ENCODE peak calls at places on chromosomes 1 and 21, in four cellular contexts. A is fibroblast of lung, Y is BJ, G is progenitor cell of endocrine pancreas. S is an unnamed sample.

GRCh38 chr21:33552093-33552998 is 9.5 kb downstream of the SON start:
- DNase-seq in G (no peak), A (no peak), Y (no peak), S (no peak)

GRCh38 chr21:29904359-29905282 is 35.2 kb downstream of the GRIK1 start:
- DNase-seq in A (peak), G (no peak), Y (no peak), S (no peak)

GRCh38 chr1:169462385-169462784 is 23.4 kb downstream of the SLC19A2 start:
- DNase-seq in G (no peak), Y (no peak), A (no peak), S (no peak)

GRCh38 chr1:74344396-74344795 is 109.2 kb downstream of the TNNI3K start:
- DNase-seq in A (no peak), Y (no peak), G (no peak), S (no peak)

GRCh38 chr1:15757575-15758401 is 807 bp upstream of the FBLIM1 start:
- DNase-seq in Y (no peak), A (peak), G (no peak), S (peak)

GRCh38 chr1:223531742-223532341 is 133.7 kb downstream of the CAPN8 start:
- DNase-seq in A (peak), Y (no peak), G (peak), S (peak)

GRCh38 chr1:247452447-247453039 is 5.4 kb downstream of the OR2B11 start:
- DNase-seq in Y (no peak), G (no peak), A (no peak), S (no peak)

GRCh38 chr1:219367496-219367895 is 193.8 kb downstream of the LYPLAL1 start:
- DNase-seq in G (no peak), Y (no peak), A (no peak), S (no peak)

GRCh38 chr21:20875741-20876140 is 122.5 kb upstream of the NCAM2 start:
- DNase-seq in G (no peak), A (no peak), Y (no peak), S (no peak)

GRCh38 chr1:99887890-99888289 is 37.7 kb downstream of the AGL start:
- DNase-seq in G (no peak), A (no peak), Y (no peak), S (no peak)

GRCh38 chr1:230271396-230272035 is 154.6 kb downstream of the PGBD5 start:
- DNase-seq in A (no peak), Y (no peak), G (no peak), S (no peak)

GRCh38 chr1:56819393-56819899 is at the start of gene FYB2:
- DNase-seq in G (no peak), A (no peak), Y (no peak), S (no peak)

GRCh38 chr1:110605446-110605845 is 712 bp downstream of the KCNA2 start:
- DNase-seq in A (no peak), G (no peak), Y (no peak), S (no peak)

GRCh38 chr1:110605901-110606783 is at the start of gene KCNA2:
- DNase-seq in Y (no peak), G (peak), A (peak), S (no peak)

GRCh38 chr1:110608247-110608646 is 2.1 kb upstream of the KCNA2 start:
- DNase-seq in Y (no peak), A (no peak), G (no peak), S (no peak)

GRCh38 chr1:110607663-110608230 is 1.6 kb upstream of the KCNA2 start:
- DNase-seq in A (no peak), G (no peak), Y (no peak), S (no peak)

DNA sequence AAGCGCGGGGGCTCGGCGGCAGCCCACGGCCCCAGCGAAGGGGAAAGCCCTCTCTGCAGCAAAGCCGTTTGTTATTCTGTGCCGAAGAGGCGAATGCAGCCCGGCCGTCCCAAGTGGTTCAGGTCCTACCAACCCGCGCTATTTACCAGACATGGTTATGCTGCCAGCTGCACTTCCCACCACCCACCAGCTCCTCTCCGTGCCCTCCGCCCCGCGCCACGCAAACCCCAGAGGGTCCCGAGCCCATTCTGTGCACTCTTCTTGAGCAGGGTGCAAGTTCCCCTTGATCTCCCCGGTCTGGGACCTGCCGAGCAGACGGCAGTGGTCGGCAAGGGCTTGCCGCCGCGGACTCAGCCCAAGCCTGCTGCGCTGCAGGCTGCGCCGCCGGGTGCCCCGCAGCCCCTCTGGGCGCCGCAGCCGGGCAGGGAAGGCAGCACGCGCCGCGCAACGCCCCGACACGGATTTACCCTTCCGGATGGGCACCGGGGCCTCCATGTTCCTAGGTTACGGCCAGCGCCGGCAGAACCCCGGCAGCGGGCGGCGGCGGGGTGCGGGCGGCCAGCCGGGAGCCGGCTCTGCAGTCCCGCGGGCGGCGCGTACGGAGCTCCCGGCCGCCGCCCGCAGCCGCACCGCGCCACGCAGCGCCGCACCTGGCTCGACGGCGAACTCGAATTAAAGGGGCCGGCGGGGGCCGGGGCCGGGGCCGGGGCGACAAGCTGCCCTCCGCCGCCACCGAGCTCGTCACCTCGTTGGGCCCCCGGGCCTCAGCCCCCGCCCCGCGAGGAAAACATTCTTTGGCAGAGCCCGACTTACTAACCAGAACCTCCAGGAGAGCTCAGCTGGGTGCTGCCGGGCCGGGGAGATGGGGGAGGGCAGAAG is 865 bp upstream of the KCNA2 start:
- DNase-seq in A (peak), Y (no peak), G (no peak), S (no peak)
- TF ChIP-seq CTCF in A (no peak), Y (no peak), G (no peak), S (no peak)

DNA sequence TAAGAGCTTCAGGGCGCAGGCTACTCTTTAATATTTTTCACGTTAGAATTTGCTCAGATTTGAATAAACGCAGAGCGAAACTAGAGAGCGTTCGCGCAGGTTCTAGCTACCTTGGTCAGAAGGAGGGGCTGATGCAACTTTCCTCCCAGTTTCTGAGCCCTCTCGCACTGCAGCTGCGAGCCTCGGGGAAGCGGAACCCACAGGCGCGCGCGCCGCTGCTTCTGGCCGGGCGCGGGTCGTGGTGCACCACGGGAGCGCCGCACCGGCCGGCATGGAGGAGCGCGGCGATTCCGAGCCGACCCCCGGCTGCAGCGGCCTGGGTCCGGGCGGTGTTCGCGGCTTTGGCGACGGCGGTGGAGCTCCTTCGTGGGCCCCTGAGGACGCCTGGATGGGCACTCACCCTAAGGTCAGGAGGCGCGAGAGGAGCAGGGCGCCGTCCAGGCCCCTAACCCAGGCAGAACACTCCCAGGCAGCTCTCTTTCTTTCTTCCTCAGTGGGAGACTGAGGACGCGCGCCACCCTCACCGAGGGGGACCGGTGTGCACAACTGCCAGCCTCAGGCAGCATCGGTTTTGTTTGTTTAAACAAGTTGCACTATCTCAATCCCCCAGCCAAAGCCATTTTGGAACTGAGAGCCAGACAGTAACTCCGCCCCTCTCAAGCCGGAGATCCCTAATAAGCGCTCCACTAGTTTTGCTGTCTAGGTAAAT is at the start of gene TSEN15:
- DNase-seq in A (peak), Y (no peak), G (peak), S (peak)
- TF ChIP-seq CTCF in A (no peak), Y (no peak), G (no peak), S (no peak)

GRCh38 chr1:65623895-65624294 is 168.8 kb upstream of the PDE4B start:
- DNase-seq in A (no peak), G (no peak), Y (no peak), S (no peak)
- TF ChIP-seq CTCF in A (no peak), G (peak), Y (no peak), S (peak)

DNA sequence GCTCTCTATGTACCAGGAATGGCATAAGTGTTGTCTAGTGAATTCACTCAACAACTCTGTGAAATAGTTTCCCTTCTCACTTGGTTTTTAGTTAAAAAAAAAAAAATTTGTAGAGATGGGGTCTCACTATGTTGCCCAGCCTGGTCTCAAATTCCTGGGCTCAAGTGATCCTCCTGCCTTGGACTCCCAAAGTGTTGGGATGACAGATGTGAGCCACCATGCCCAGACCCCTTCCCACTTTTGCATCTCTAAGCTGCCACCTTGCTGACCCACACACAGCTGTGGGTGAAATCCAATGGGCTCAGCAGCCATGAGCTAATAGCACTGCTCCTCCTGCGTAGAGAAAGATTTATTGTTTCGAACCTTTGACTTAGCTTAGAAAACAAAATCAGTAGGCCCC is 33.5 kb downstream of the NEK2 start:
- DNase-seq in A (no peak), Y (no peak), G (no peak), S (no peak)
- TF ChIP-seq CTCF in A (no peak), Y (no peak), G (no peak), S (no peak)

GRCh38 chr1:165162671-165163241 is 193.8 kb downstream of the LMX1A start:
- DNase-seq in A (no peak), Y (no peak), G (peak), S (no peak)
- TF ChIP-seq CTCF in A (no peak), Y (no peak), G (no peak), S (no peak)

GRCh38 chr1:11443043-11443442 is 35.9 kb upstream of the DISP3 start:
- DNase-seq in G (no peak), A (no peak), Y (no peak), S (no peak)
- TF ChIP-seq CTCF in G (no peak), A (no peak), Y (no peak), S (no peak)

GRCh38 chr1:215679231-215679630 is 112.1 kb downstream of the KCTD3 start:
- DNase-seq in Y (no peak), A (no peak), G (no peak), S (no peak)

GRCh38 chr1:215672482-215672881 is 105.4 kb downstream of the KCTD3 start:
- DNase-seq in Y (no peak), G (no peak), A (no peak), S (no peak)

GRCh38 chr1:215682232-215682631 is 115.1 kb downstream of the KCTD3 start:
- DNase-seq in Y (no peak), G (no peak), A (no peak), S (peak)

GRCh38 chr1:215673943-215674342 is 106.8 kb downstream of the KCTD3 start:
- DNase-seq in Y (no peak), G (no peak), A (no peak), S (no peak)

GRCh38 chr1:215677112-215677511 is 110.0 kb downstream of the KCTD3 start:
- DNase-seq in A (no peak), G (no peak), Y (no peak), S (no peak)
- TF ChIP-seq CTCF in A (no peak), G (no peak), Y (no peak), S (peak)

GRCh38 chr1:227449051-227449450 is 114.3 kb upstream of the ZNF678 start:
- DNase-seq in A (no peak), G (peak), Y (no peak), S (peak)
- TF ChIP-seq CTCF in A (no peak), G (peak), Y (peak), S (peak)

GRCh38 chr1:234154320-234155251 is 218.7 kb upstream of the COA6 start:
- DNase-seq in G (no peak), A (peak), Y (peak), S (peak)
- TF ChIP-seq CTCF in G (peak), A (peak), Y (peak), S (peak)

DNA sequence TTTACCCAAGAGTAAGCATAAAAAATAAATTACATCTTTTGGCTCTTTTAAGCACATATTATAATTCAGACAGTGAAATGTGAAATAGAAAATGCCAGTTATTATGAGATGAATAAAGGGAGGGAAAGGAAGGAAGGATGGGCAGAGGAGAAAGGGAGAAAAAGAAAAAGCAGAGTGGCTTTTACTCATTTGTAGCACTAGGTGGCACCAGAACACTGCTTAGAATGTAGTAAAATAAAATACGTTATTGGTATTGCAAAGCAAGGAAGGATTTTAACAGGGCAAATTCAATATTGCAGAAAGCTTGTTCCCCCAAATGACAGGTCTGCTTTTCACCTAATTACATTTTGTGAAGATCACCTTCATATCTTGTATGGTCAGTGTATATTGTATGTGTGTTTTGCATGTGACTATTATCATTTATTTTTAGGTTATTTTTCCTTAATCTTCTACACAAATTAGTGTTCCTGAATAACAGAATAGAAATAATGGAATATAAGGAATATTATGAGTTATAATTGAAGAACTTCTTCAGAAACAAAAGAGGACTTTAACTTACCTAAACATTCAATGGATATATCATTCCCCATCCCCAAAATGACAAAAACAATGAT is 9.1 kb upstream of the PCNX2 start:
- DNase-seq in Y (no peak), A (peak), G (no peak), S (peak)
- TF ChIP-seq CTCF in Y (peak), A (peak), G (peak), S (peak)